ENCODE peak calls at places on chromosomes 4 and X, in eight cellular contexts. P, R, C, B, A, Y, U and T are unnamed samples.

GRCh38 chrX:154401918-154402621 is 3.9 kb downstream of the RPL10 start:
- DNase-seq in Y (no peak), B (no peak), A (no peak), C (no peak), R (no peak), P (no peak), U (no peak), T (no peak)

GRCh38 chr4:102429553-102429952 is 71.6 kb upstream of the NFKB1 start:
- DNase-seq in C (no peak), B (no peak), R (no peak), A (no peak), Y (peak), U (no peak), P (peak), T (no peak)

GRCh38 chrX:1462596-1463251 is 10.0 kb upstream of the ASMTL start:
- DNase-seq in A (peak), B (peak), Y (peak), C (peak), U (peak), R (no peak), P (no peak), T (no peak)

GRCh38 chr4:147461161-147461560 is 19.7 kb upstream of the EDNRA start:
- DNase-seq in U (no peak), P (no peak), R (no peak), B (no peak), C (no peak), A (no peak), Y (peak), T (no peak)

GRCh38 chr4:173722075-173722474 is 192.0 kb upstream of the HAND2 start:
- DNase-seq in U (no peak), Y (no peak), C (no peak), P (no peak), B (no peak), R (no peak), A (no peak), T (no peak)

GRCh38 chr4:73752424-73752823 is 12.1 kb downstream of the CXCL8 start:
- DNase-seq in U (no peak), B (no peak), Y (no peak), R (no peak), A (no peak), P (no peak), C (no peak), T (no peak)

GRCh38 chr4:182938213-182938645 is 21.0 kb upstream of the DCTD start:
- DNase-seq in P (peak), A (peak), B (peak), R (peak), U (peak), C (peak), Y (peak), T (no peak)

GRCh38 chrX:23382572-23382971 is 47.9 kb downstream of the PTCHD1 start:
- DNase-seq in A (no peak), U (no peak), C (no peak), P (no peak), B (no peak), R (no peak), Y (no peak), T (no peak)

GRCh38 chr4:173318648-173319211 is 15.4 kb downstream of the HMGB2 start:
- DNase-seq in R (no peak), Y (peak), C (no peak), U (no peak), A (no peak), B (no peak), P (peak), T (no peak)

GRCh38 chr4:1802151-1802715 is 9.1 kb downstream of the FGFR3 start:
- DNase-seq in P (peak), B (no peak), R (no peak), U (no peak), C (no peak), Y (no peak), A (no peak), T (no peak)

GRCh38 chr4:13496605-13497004 is 12.5 kb upstream of the RAB28 start:
- DNase-seq in U (no peak), P (no peak), A (no peak), Y (no peak), R (no peak), B (no peak), C (no peak), T (no peak)

GRCh38 chr4:38062088-38062893 is 102.1 kb downstream of the PTTG2 start:
- DNase-seq in B (peak), U (peak), C (peak), P (peak), Y (peak), A (peak), R (peak), T (peak)

GRCh38 chrX:152847281-152847680 is 16.4 kb downstream of the NSDHL start:
- DNase-seq in U (no peak), R (no peak), A (no peak), C (no peak), B (no peak), Y (no peak), P (no peak), T (no peak)

GRCh38 chr4:139676913-139677585 is 11.4 kb downstream of the MGST2 start:
- DNase-seq in B (no peak), Y (no peak), U (no peak), A (no peak), P (no peak), R (no peak), C (no peak), T (no peak)

GRCh38 chr4:3418029-3418762 is 23.6 kb upstream of the HGFAC start:
- DNase-seq in A (no peak), R (peak), B (no peak), P (no peak), U (no peak), Y (no peak), C (no peak), T (no peak)

GRCh38 chr4:184348311-184349233 is 125.8 kb downstream of the IRF2 start:
- DNase-seq in B (no peak), P (no peak), R (no peak), A (no peak), U (no peak), C (peak), Y (peak), T (no peak)

GRCh38 chr4:54525602-54526001 is 132.2 kb upstream of the KIT start:
- DNase-seq in P (peak), R (no peak), A (no peak), B (no peak), Y (peak), U (no peak), C (no peak), T (no peak)

GRCh38 chr4:561456-561855 is 14.6 kb downstream of the TMEM271 start:
- DNase-seq in P (no peak), U (no peak), C (no peak), A (no peak), B (no peak), R (no peak), Y (no peak), T (no peak)

GRCh38 chr4:184883024-184883423 is 57.3 kb upstream of the ACSL1 start:
- DNase-seq in C (no peak), A (no peak), B (no peak), P (no peak), Y (no peak), R (no peak), U (no peak), T (no peak)

GRCh38 chr4:133355636-133356035 is 206.5 kb downstream of the PCDH10 start:
- DNase-seq in U (no peak), P (no peak), R (no peak), Y (no peak), C (no peak), B (no peak), A (no peak), T (no peak)

GRCh38 chr4:1711906-1712215 is 258 bp downstream of the SLBP start:
- DNase-seq in Y (no peak), A (no peak), R (peak), B (no peak), P (no peak), U (no peak), C (no peak), T (no peak)

GRCh38 chr4:47553329-47554125 is 68.5 kb downstream of the ATP10D start:
- DNase-seq in P (no peak), B (no peak), Y (no peak), U (no peak), R (no peak), C (no peak), A (no peak), T (no peak)

GRCh38 chrX:66142351-66142750 is 21.7 kb upstream of the HEPH start:
- DNase-seq in Y (no peak), U (no peak), R (no peak), P (no peak), C (no peak), A (no peak), B (no peak), T (no peak)

GRCh38 chr4:87151730-87152129 is 68.7 kb downstream of the KLHL8 start:
- DNase-seq in B (no peak), A (no peak), R (no peak), U (no peak), Y (no peak), C (no peak), P (no peak), T (no peak)

GRCh38 chr4:73520821-73521220 is 39.3 kb downstream of the AFM start:
- DNase-seq in U (no peak), Y (peak), R (no peak), P (no peak), A (no peak), C (no peak), B (no peak), T (no peak)

GRCh38 chrX:55907968-55908607 is 190.5 kb downstream of the RRAGB start:
- DNase-seq in C (peak), R (peak), Y (peak), P (peak), A (peak), U (peak), B (peak), T (no peak)

GRCh38 chr4:158809611-158810486 is 41.0 kb downstream of the FNIP2 start:
- DNase-seq in A (peak), Y (peak), B (no peak), U (no peak), P (peak), R (peak), C (no peak), T (no peak)

GRCh38 chr4:24771241-24771640 is 24.1 kb upstream of the SOD3 start:
- DNase-seq in A (no peak), U (no peak), B (no peak), R (no peak), Y (peak), P (no peak), C (no peak), T (no peak)

GRCh38 chr4:166324321-166324720 is 451.3 kb downstream of the TLL1 start:
- DNase-seq in U (no peak), Y (peak), C (no peak), R (peak), P (no peak), B (no peak), A (no peak), T (no peak)

GRCh38 chr4:336893-337142 is 796 bp upstream of the ZNF141 start:
- DNase-seq in Y (no peak), A (no peak), C (no peak), B (peak), R (no peak), U (peak), P (no peak), T (no peak)

GRCh38 chrX:42673411-42673810 is 104.6 kb downstream of the PPP1R2C start:
- DNase-seq in P (no peak), C (no peak), Y (no peak), A (no peak), B (no peak), U (no peak), R (no peak), T (no peak)

GRCh38 chr4:82639947-82640346 is 78.2 kb upstream of the TMEM150C start:
- DNase-seq in A (no peak), Y (no peak), C (no peak), U (no peak), R (no peak), P (no peak), B (no peak), T (no peak)

GRCh38 chr4:57344296-57344695 is 234.1 kb upstream of the IGFBP7 start:
- DNase-seq in C (no peak), P (no peak), B (no peak), R (no peak), Y (peak), U (no peak), A (no peak), T (no peak)

GRCh38 chr4:46839128-46839527 is 69.9 kb downstream of the COX7B2 start:
- DNase-seq in U (no peak), Y (no peak), B (no peak), A (no peak), P (no peak), C (no peak), R (no peak), T (no peak)

GRCh38 chr4:37666625-37667071 is 19.5 kb downstream of the RELL1 start:
- DNase-seq in U (peak), A (no peak), B (no peak), Y (peak), C (peak), R (no peak), P (peak), T (no peak)